ENCODE peak calls at places on chromosomes 16 and 17, in nine cellular contexts. One of them, this sample, is unnamed.

GRCh38 chr17:73308017-73308823 is 3.6 kb downstream of the CDC42EP4 start:
- DNase-seq in colonic mucosa: peak; percentile 96
- DNase-seq in GM23338: no peak
- DNase-seq in right lobe of liver: peak; percentile 95
- DNase-seq in left ventricle myocardium inferior: peak; percentile 80
- DNase-seq in esophagus squamous epithelium: no peak
- DNase-seq in lower lobe of right lung: peak; percentile 93
- DNase-seq in thoracic aorta: peak; percentile 67
- DNase-seq in prostate gland: peak; percentile 95
- DNase-seq in this sample: peak; percentile 92

GRCh38 chr16:47197536-47198179 is 53.9 kb upstream of the NETO2 start:
- DNase-seq in thoracic aorta: no peak
- DNase-seq in lower lobe of right lung: no peak
- DNase-seq in prostate gland: no peak
- DNase-seq in left ventricle myocardium inferior: peak; percentile 63
- DNase-seq in esophagus squamous epithelium: no peak
- DNase-seq in colonic mucosa: no peak
- DNase-seq in GM23338: no peak
- DNase-seq in right lobe of liver: no peak
- DNase-seq in this sample: peak; percentile 60

GRCh38 chr17:673200-673681 is 41.4 kb downstream of the VPS53 start:
- DNase-seq in esophagus squamous epithelium: no peak
- DNase-seq in GM23338: peak; percentile 93
- DNase-seq in colonic mucosa: no peak
- DNase-seq in prostate gland: no peak
- DNase-seq in right lobe of liver: no peak
- DNase-seq in lower lobe of right lung: peak; percentile 60
- DNase-seq in left ventricle myocardium inferior: no peak
- DNase-seq in thoracic aorta: no peak
- DNase-seq in this sample: no peak

GRCh38 chr16:88549671-88550643 is 20.2 kb upstream of the ZC3H18 start:
- DNase-seq in prostate gland: no peak
- DNase-seq in GM23338: no peak
- DNase-seq in esophagus squamous epithelium: no peak
- DNase-seq in lower lobe of right lung: no peak
- DNase-seq in left ventricle myocardium inferior: no peak
- DNase-seq in right lobe of liver: no peak
- DNase-seq in colonic mucosa: no peak
- DNase-seq in thoracic aorta: no peak
- DNase-seq in this sample: no peak

GRCh38 chr16:54374136-54374535 is 87.5 kb upstream of the IRX3 start:
- DNase-seq in right lobe of liver: no peak
- DNase-seq in thoracic aorta: no peak
- DNase-seq in prostate gland: no peak
- DNase-seq in GM23338: no peak
- DNase-seq in left ventricle myocardium inferior: no peak
- DNase-seq in lower lobe of right lung: no peak
- DNase-seq in esophagus squamous epithelium: no peak
- DNase-seq in colonic mucosa: no peak
- DNase-seq in this sample: no peak

GRCh38 chr17:79114455-79115301 is 40.1 kb downstream of the ENGASE start:
- DNase-seq in right lobe of liver: no peak
- DNase-seq in lower lobe of right lung: peak; percentile 72
- DNase-seq in esophagus squamous epithelium: no peak
- DNase-seq in thoracic aorta: no peak
- DNase-seq in left ventricle myocardium inferior: peak; percentile 54
- DNase-seq in colonic mucosa: peak; percentile 70
- DNase-seq in prostate gland: peak; percentile 86
- DNase-seq in GM23338: no peak
- DNase-seq in this sample: no peak

GRCh38 chr16:64412578-64413280 is 709.1 kb downstream of the CDH11 start:
- DNase-seq in esophagus squamous epithelium: no peak
- DNase-seq in thoracic aorta: peak; percentile 3
- DNase-seq in colonic mucosa: no peak
- DNase-seq in right lobe of liver: no peak
- DNase-seq in lower lobe of right lung: no peak
- DNase-seq in prostate gland: no peak
- DNase-seq in left ventricle myocardium inferior: no peak
- DNase-seq in GM23338: no peak
- DNase-seq in this sample: no peak

GRCh38 chr17:81037026-81037782 is 2.3 kb downstream of the BAIAP2 start:
- DNase-seq in prostate gland: peak; percentile 90
- DNase-seq in colonic mucosa: no peak
- DNase-seq in lower lobe of right lung: peak; percentile 88
- DNase-seq in GM23338: no peak
- DNase-seq in left ventricle myocardium inferior: peak; percentile 80
- DNase-seq in right lobe of liver: peak; percentile 91
- DNase-seq in esophagus squamous epithelium: no peak
- DNase-seq in thoracic aorta: peak; percentile 48
- DNase-seq in this sample: no peak

GRCh38 chr17:12859520-12859919 is 70.2 kb downstream of the ARHGAP44 start:
- DNase-seq in colonic mucosa: no peak
- DNase-seq in right lobe of liver: no peak
- DNase-seq in thoracic aorta: no peak
- DNase-seq in left ventricle myocardium inferior: no peak
- DNase-seq in esophagus squamous epithelium: no peak
- DNase-seq in lower lobe of right lung: no peak
- DNase-seq in prostate gland: peak; percentile 36
- DNase-seq in GM23338: no peak
- DNase-seq in this sample: no peak

GRCh38 chr16:88655733-88656281 is 5.0 kb upstream of the CYBA start:
- DNase-seq in left ventricle myocardium inferior: no peak
- DNase-seq in GM23338: no peak
- DNase-seq in prostate gland: no peak
- DNase-seq in esophagus squamous epithelium: no peak
- DNase-seq in colonic mucosa: no peak
- DNase-seq in right lobe of liver: no peak
- DNase-seq in thoracic aorta: no peak
- DNase-seq in lower lobe of right lung: no peak
- DNase-seq in this sample: no peak

GRCh38 chr16:56994311-56994710 is 5.0 kb downstream of the NLRC5 start:
- DNase-seq in GM23338: no peak
- DNase-seq in colonic mucosa: no peak
- DNase-seq in right lobe of liver: no peak
- DNase-seq in prostate gland: no peak
- DNase-seq in esophagus squamous epithelium: no peak
- DNase-seq in left ventricle myocardium inferior: no peak
- DNase-seq in thoracic aorta: no peak
- DNase-seq in lower lobe of right lung: no peak
- DNase-seq in this sample: no peak

GRCh38 chr17:40422990-40423611 is 5.4 kb upstream of the TOP2A start:
- DNase-seq in GM23338: peak; percentile 83
- DNase-seq in colonic mucosa: no peak
- DNase-seq in thoracic aorta: no peak
- DNase-seq in lower lobe of right lung: no peak
- DNase-seq in left ventricle myocardium inferior: no peak
- DNase-seq in right lobe of liver: no peak
- DNase-seq in esophagus squamous epithelium: no peak
- DNase-seq in prostate gland: no peak
- DNase-seq in this sample: no peak

GRCh38 chr17:50096092-50096491 is 941 bp downstream of the PDK2 start:
- DNase-seq in lower lobe of right lung: peak; percentile 45
- DNase-seq in prostate gland: no peak
- DNase-seq in left ventricle myocardium inferior: no peak
- DNase-seq in thoracic aorta: no peak
- DNase-seq in GM23338: no peak
- DNase-seq in right lobe of liver: peak; percentile 54
- DNase-seq in colonic mucosa: no peak
- DNase-seq in esophagus squamous epithelium: no peak
- DNase-seq in this sample: no peak

GRCh38 chr16:62966626-62967025 is 930.4 kb upstream of the CDH8 start:
- DNase-seq in left ventricle myocardium inferior: no peak
- DNase-seq in esophagus squamous epithelium: no peak
- DNase-seq in right lobe of liver: no peak
- DNase-seq in GM23338: no peak
- DNase-seq in thoracic aorta: no peak
- DNase-seq in colonic mucosa: no peak
- DNase-seq in prostate gland: no peak
- DNase-seq in lower lobe of right lung: no peak
- DNase-seq in this sample: no peak

GRCh38 chr17:62671553-62671952 is 44.1 kb downstream of the MRC2 start:
- DNase-seq in prostate gland: peak; percentile 58
- DNase-seq in GM23338: no peak
- DNase-seq in colonic mucosa: peak; percentile 42
- DNase-seq in right lobe of liver: peak; percentile 38
- DNase-seq in left ventricle myocardium inferior: no peak
- DNase-seq in esophagus squamous epithelium: no peak
- DNase-seq in lower lobe of right lung: peak; percentile 55
- DNase-seq in thoracic aorta: no peak
- DNase-seq in this sample: no peak

GRCh38 chr17:17075037-17075755 is 32.9 kb downstream of the MPRIP start:
- DNase-seq in prostate gland: no peak
- DNase-seq in thoracic aorta: no peak
- DNase-seq in right lobe of liver: no peak
- DNase-seq in colonic mucosa: no peak
- DNase-seq in esophagus squamous epithelium: no peak
- DNase-seq in lower lobe of right lung: peak; percentile 47
- DNase-seq in left ventricle myocardium inferior: peak; percentile 65
- DNase-seq in GM23338: no peak
- DNase-seq in this sample: no peak

GRCh38 chr17:17347956-17348871 is 45.0 kb downstream of the NT5M start:
- DNase-seq in lower lobe of right lung: no peak
- DNase-seq in thoracic aorta: no peak
- DNase-seq in left ventricle myocardium inferior: no peak
- DNase-seq in prostate gland: no peak
- DNase-seq in right lobe of liver: peak; percentile 35
- DNase-seq in colonic mucosa: no peak
- DNase-seq in GM23338: no peak
- DNase-seq in esophagus squamous epithelium: no peak
- DNase-seq in this sample: no peak

GRCh38 chr16:84062734-84063640 is 20.4 kb upstream of the SLC38A8 start:
- DNase-seq in thoracic aorta: peak; percentile 36
- DNase-seq in colonic mucosa: peak; percentile 69
- DNase-seq in esophagus squamous epithelium: no peak
- DNase-seq in left ventricle myocardium inferior: peak; percentile 81
- DNase-seq in GM23338: peak; percentile 92
- DNase-seq in prostate gland: peak; percentile 51
- DNase-seq in right lobe of liver: peak; percentile 70
- DNase-seq in lower lobe of right lung: peak; percentile 84
- DNase-seq in this sample: peak; percentile 90

GRCh38 chr16:66551362-66551761 is 1.0 kb upstream of the CKLF start:
- DNase-seq in prostate gland: no peak
- DNase-seq in GM23338: peak; percentile 65
- DNase-seq in lower lobe of right lung: peak; percentile 60
- DNase-seq in colonic mucosa: peak; percentile 47
- DNase-seq in thoracic aorta: no peak
- DNase-seq in left ventricle myocardium inferior: no peak
- DNase-seq in esophagus squamous epithelium: no peak
- DNase-seq in right lobe of liver: no peak
- DNase-seq in this sample: no peak
- H3K27ac ChIP-seq in prostate gland: no peak overlapping the region
- H3K27ac ChIP-seq in GM23338: no peak overlapping the region
- H3K27ac ChIP-seq in lower lobe of right lung: peak overlapping the region; percentile 92
- H3K27ac ChIP-seq in colonic mucosa: peak overlapping the region; percentile 86
- H3K27ac ChIP-seq in thoracic aorta: peak overlapping the region; percentile 88
- H3K27ac ChIP-seq in left ventricle myocardium inferior: peak overlapping the region; percentile 99
- H3K27ac ChIP-seq in esophagus squamous epithelium: peak overlapping the region; percentile 95
- H3K27ac ChIP-seq in right lobe of liver: peak overlapping the region; percentile 92
- H3K27ac ChIP-seq in this sample: peak overlapping the region; percentile 91

GRCh38 chr16:11871193-11871592 is 19.9 kb upstream of the RSL1D1 start:
- DNase-seq in left ventricle myocardium inferior: no peak
- DNase-seq in colonic mucosa: no peak
- DNase-seq in esophagus squamous epithelium: no peak
- DNase-seq in lower lobe of right lung: no peak
- DNase-seq in GM23338: peak; percentile 78
- DNase-seq in thoracic aorta: no peak
- DNase-seq in right lobe of liver: no peak
- DNase-seq in prostate gland: no peak
- DNase-seq in this sample: no peak
- TF ChIP-seq CTCF in left ventricle myocardium inferior: peak; percentile 27
- TF ChIP-seq CTCF in colonic mucosa: no peak
- TF ChIP-seq CTCF in esophagus squamous epithelium: no peak
- TF ChIP-seq CTCF in lower lobe of right lung: no peak
- TF ChIP-seq CTCF in GM23338: peak; percentile 51
- TF ChIP-seq CTCF in thoracic aorta: no peak
- TF ChIP-seq CTCF in right lobe of liver: no peak
- TF ChIP-seq CTCF in prostate gland: no peak
- TF ChIP-seq CTCF in this sample: no peak

DNA sequence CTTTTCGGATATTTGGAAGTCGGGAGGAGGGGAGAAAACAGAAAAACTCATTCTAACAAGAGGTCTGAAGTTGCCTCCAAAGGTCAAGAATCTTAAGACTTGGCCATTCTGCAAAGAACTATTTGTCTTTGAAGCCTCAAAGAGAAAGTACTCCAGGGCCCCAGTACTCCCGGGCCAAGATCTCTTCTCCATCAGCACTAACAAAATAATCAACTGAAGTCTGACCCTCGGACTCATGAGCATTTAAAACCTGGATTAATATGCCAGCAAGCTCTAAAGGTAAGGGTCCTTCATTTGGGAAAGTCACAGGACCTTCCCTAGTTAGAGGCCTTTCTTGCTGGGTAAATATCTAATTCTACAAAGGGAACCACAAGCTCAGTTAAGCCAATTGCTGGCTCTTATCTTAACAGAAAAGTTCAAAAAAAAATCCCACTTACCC is 4.5 kb downstream of the AXIN2 start:
- DNase-seq in colonic mucosa: no peak
- DNase-seq in left ventricle myocardium inferior: no peak
- DNase-seq in GM23338: no peak
- DNase-seq in lower lobe of right lung: no peak
- DNase-seq in right lobe of liver: no peak
- DNase-seq in thoracic aorta: no peak
- DNase-seq in prostate gland: no peak
- DNase-seq in esophagus squamous epithelium: no peak
- DNase-seq in this sample: no peak
- H3K4me3 ChIP-seq in colonic mucosa: no peak overlapping the region
- H3K4me3 ChIP-seq in left ventricle myocardium inferior: no peak overlapping the region
- H3K4me3 ChIP-seq in GM23338: peak overlapping the region; percentile 98
- H3K4me3 ChIP-seq in lower lobe of right lung: no peak overlapping the region
- H3K4me3 ChIP-seq in right lobe of liver: no peak overlapping the region
- H3K4me3 ChIP-seq in thoracic aorta: no peak overlapping the region
- H3K4me3 ChIP-seq in prostate gland: no peak overlapping the region
- H3K4me3 ChIP-seq in esophagus squamous epithelium: peak overlapping the region; percentile 62
- H3K4me3 ChIP-seq in this sample: peak overlapping the region; percentile 82

GRCh38 chr17:69961488-69962145 is 113.4 kb upstream of the KCNJ16 start:
- DNase-seq in prostate gland: peak; percentile 5
- DNase-seq in GM23338: peak; percentile 63
- DNase-seq in lower lobe of right lung: no peak
- DNase-seq in thoracic aorta: no peak
- DNase-seq in left ventricle myocardium inferior: no peak
- DNase-seq in colonic mucosa: no peak
- DNase-seq in esophagus squamous epithelium: no peak
- DNase-seq in right lobe of liver: no peak
- DNase-seq in this sample: no peak

GRCh38 chr17:69959291-69959690 is 115.7 kb upstream of the KCNJ16 start:
- DNase-seq in esophagus squamous epithelium: no peak
- DNase-seq in prostate gland: no peak
- DNase-seq in right lobe of liver: no peak
- DNase-seq in thoracic aorta: no peak
- DNase-seq in GM23338: no peak
- DNase-seq in lower lobe of right lung: no peak
- DNase-seq in left ventricle myocardium inferior: no peak
- DNase-seq in colonic mucosa: no peak
- DNase-seq in this sample: no peak

DNA sequence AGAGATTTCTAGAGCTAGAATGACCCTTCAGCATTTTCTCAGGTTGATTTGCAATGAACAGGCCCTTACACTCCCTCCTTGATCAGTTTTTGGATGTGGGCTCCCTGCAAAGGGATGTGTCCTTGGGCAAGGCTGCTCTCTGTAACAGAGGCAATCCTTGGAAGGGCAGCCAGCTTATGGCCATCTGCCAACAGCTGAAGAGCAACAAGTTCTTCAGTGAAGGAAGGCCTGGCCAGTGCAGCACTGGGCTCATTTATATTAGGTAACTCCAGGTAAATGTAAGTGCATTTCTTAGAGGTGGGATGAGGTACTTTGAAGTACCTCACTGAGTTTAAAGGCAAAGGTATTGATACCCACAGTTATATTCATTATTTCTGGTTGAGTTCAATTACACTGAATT is 114.3 kb upstream of the KCNJ16 start:
- DNase-seq in GM23338: no peak
- DNase-seq in colonic mucosa: no peak
- DNase-seq in left ventricle myocardium inferior: peak; percentile 55
- DNase-seq in lower lobe of right lung: peak; percentile 43
- DNase-seq in right lobe of liver: no peak
- DNase-seq in esophagus squamous epithelium: no peak
- DNase-seq in prostate gland: peak; percentile 25
- DNase-seq in thoracic aorta: no peak
- DNase-seq in this sample: no peak
- H3K27ac ChIP-seq in GM23338: no peak overlapping the region
- H3K27ac ChIP-seq in colonic mucosa: no peak overlapping the region
- H3K27ac ChIP-seq in left ventricle myocardium inferior: no peak overlapping the region
- H3K27ac ChIP-seq in lower lobe of right lung: no peak overlapping the region
- H3K27ac ChIP-seq in right lobe of liver: no peak overlapping the region
- H3K27ac ChIP-seq in esophagus squamous epithelium: no peak overlapping the region
- H3K27ac ChIP-seq in prostate gland: no peak overlapping the region
- H3K27ac ChIP-seq in thoracic aorta: no peak overlapping the region
- H3K27ac ChIP-seq in this sample: no peak overlapping the region